ENCODE peak calls at places on chromosomes 5 and 9, in four cellular contexts. U is GM12878, A is K562, X is SK-N-SH. B is an unnamed sample.
A peak's percentile ranks its signal among the peaks of the same experiment; 100 is the strongest.

GRCh38 chr9:127537014-127537413 is 75.1 kb upstream of the STXBP1 start:
- DNase-seq in U (no peak), A (no peak), X (no peak), B (no peak)

GRCh38 chr5:2038337-2039179 is 155.8 kb upstream of the IRX4 start:
- DNase-seq in U (no peak), A (peak; percentile 96), X (peak; percentile 90), B (peak; percentile 45)

GRCh38 chr9:129102791-129103594 is 7.6 kb downstream of the CRAT start:
- DNase-seq in U (no peak), A (peak; percentile 63), X (peak; percentile 72), B (peak; percentile 61)

GRCh38 chr5:11733185-11733839 is 170.9 kb downstream of the CTNND2 start:
- DNase-seq in U (no peak), A (no peak), X (no peak), B (peak; percentile 40)

GRCh38 chr5:178994580-178995340 is at the start of gene GRM6:
- DNase-seq in U (no peak), A (no peak), X (peak; percentile 61), B (no peak)

GRCh38 chr9:27276182-27277030 is 20.5 kb downstream of the EQTN start:
- DNase-seq in U (no peak), A (peak; percentile 12), X (peak; percentile 60), B (peak; percentile 45)

GRCh38 chr5:34652916-34653315 is 3.2 kb upstream of the RAI14 start:
- DNase-seq in U (no peak), A (no peak), X (no peak), B (no peak)

GRCh38 chr9:129459550-129460322 is 161.2 kb downstream of the C9orf50 start:
- DNase-seq in U (no peak), A (no peak), X (no peak), B (no peak)

GRCh38 chr5:65721050-65721774 is 697 bp downstream of the SGTB start:
- DNase-seq in U (no peak), A (peak; percentile 15), X (peak; percentile 72), B (peak; percentile 66)

GRCh38 chr9:91192379-91192775 is 169.3 kb downstream of the AUH start:
- DNase-seq in U (no peak), A (no peak), X (no peak), B (peak; percentile 30)

GRCh38 chr5:172488221-172488620 is 33.9 kb upstream of the SH3PXD2B start:
- DNase-seq in U (no peak), A (peak; percentile 18), X (no peak), B (no peak)

GRCh38 chr9:34380511-34381315 is 4.0 kb upstream of the MYORG start:
- DNase-seq in U (no peak), A (peak; percentile 93), X (peak; percentile 94), B (peak; percentile 66)

DNA sequence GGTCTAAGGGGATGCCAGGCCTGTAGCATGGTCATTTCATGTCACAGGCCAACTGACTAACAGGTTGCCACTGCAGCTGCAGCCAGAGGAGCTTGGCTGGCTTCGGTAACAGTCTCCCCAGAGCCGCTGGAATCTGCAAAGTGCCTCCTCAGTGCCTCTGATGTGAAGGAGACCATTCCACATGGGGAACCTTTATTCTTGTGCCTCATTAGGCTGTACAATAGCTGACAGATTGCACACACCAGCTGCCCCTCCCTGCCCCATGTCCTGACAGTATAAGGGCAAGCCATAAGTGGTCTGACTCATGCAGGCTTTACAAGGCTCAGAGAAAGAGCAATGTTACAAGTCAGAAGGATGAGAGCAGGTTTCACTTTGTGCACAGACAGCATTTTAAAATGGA is 468.0 kb downstream of the TMEM232 start:
- DNase-seq in U (no peak), A (no peak), X (no peak), B (no peak)
- TF ChIP-seq NFIC in U (no peak), A (no peak), X (no peak), B (no peak)

GRCh38 chr5:156505101-156505500 is 178.1 kb downstream of the SGCD start:
- DNase-seq in U (no peak), A (no peak), X (no peak), B (no peak)
- TF ChIP-seq NFIC in U (no peak), A (no peak), X (no peak), B (no peak)

GRCh38 chr9:79877943-79878612 is 306.3 kb downstream of the TLE4 start:
- DNase-seq in U (no peak), A (no peak), X (no peak), B (no peak)

GRCh38 chr9:79885093-79885857 is 313.5 kb downstream of the TLE4 start:
- DNase-seq in U (no peak), A (no peak), X (no peak), B (no peak)

GRCh38 chr9:79880626-79881025 is 308.9 kb downstream of the TLE4 start:
- DNase-seq in U (no peak), A (no peak), X (no peak), B (no peak)

DNA sequence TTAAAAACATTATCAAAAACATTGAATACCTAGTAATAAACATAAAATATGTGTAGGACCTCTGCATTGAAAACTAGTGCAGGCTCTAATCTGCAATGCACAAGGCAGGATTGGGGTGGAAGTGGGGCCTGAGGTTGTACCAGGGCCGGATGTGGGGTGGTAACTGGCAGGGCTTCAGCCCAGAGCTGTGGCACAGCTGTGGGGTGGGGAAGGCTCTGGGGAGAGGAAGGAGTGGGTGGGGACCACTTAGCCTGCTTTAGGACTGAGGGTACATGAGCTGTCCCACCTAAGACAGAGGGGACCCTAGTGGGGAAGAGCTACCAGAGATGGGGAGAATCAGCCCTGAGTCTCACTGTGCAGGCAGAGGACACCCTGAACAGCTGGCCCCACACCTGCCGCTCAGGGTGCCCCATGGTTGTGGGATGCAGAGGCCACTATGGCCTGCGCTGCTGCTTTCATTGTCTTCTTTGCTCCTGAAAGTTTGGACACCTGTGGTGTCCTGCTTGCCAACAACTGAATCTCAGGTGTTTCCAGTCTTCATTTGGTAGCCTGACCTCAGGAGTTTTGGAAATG is 311.4 kb downstream of the TLE4 start:
- DNase-seq in U (no peak), A (no peak), X (no peak), B (no peak)
- TF ChIP-seq NFIC in U (no peak), A (no peak), X (no peak), B (no peak)

DNA sequence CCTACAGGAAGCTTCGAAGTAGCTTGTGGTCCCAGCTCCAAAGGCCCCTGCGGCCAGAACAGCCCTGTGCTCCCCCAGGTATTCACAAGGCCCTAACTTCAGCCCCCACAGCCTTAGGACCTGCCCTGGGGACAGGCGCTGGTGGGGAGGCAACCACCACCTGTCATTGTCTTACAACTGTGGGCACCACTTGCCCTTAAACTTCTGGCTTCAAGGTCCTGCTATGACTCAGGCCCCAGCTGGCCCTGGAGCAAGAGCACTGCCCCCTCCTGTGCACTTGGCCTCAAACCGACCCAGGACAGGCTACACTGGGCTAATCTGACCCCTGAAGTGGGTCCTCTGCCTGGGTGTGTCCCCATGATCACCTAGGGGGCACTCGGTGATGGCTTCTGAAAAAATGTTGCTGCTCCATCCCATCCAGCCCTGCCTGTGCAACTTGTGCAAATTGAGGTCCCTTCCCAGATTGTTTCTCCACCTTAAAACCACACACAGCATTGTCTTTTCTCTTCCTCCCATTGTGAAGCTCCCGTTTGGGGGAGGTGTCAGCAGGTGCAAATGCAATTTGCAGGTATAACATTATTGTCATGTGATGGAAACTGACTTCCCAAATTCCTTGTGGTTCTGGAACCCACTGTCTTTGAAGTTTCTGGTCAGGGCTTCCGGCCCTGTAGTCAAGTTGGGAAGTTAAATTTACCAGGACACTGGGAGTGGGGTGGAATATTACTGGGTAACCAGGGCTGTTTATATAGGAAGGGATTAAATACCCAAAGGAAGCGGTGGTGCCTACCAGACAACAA is 1.1 kb upstream of the PROB1 start:
- DNase-seq in U (no peak), A (no peak), X (no peak), B (no peak)
- TF ChIP-seq NFIC in U (no peak), A (no peak), X (no peak), B (no peak)

GRCh38 chr9:14277761-14278160 is 36.2 kb downstream of the NFIB start:
- DNase-seq in U (no peak), A (no peak), X (no peak), B (no peak)

GRCh38 chr9:14279671-14280070 is 34.3 kb downstream of the NFIB start:
- DNase-seq in U (no peak), A (no peak), X (no peak), B (no peak)

GRCh38 chr9:14278291-14278721 is 35.6 kb downstream of the NFIB start:
- DNase-seq in U (no peak), A (no peak), X (no peak), B (peak; percentile 5)

GRCh38 chr9:14275331-14275730 is 38.6 kb downstream of the NFIB start:
- DNase-seq in U (no peak), A (no peak), X (no peak), B (no peak)

GRCh38 chr9:14277202-14277601 is 36.7 kb downstream of the NFIB start:
- DNase-seq in U (no peak), A (no peak), X (no peak), B (no peak)
- TF ChIP-seq NFIC in U (no peak), A (peak; percentile 28), X (peak; percentile 86), B (no peak)

GRCh38 chr9:3733039-3733408 is 207.2 kb upstream of the RFX3 start:
- DNase-seq in U (peak; percentile 9), A (no peak), X (peak; percentile 7), B (no peak)

GRCh38 chr9:3736186-3736585 is 210.4 kb upstream of the RFX3 start:
- DNase-seq in U (no peak), A (no peak), X (no peak), B (no peak)

GRCh38 chr9:3735251-3735650 is 209.4 kb upstream of the RFX3 start:
- DNase-seq in U (no peak), A (no peak), X (no peak), B (no peak)

GRCh38 chr9:3730527-3730926 is 204.7 kb upstream of the RFX3 start:
- DNase-seq in U (peak; percentile 26), A (no peak), X (no peak), B (no peak)

DNA sequence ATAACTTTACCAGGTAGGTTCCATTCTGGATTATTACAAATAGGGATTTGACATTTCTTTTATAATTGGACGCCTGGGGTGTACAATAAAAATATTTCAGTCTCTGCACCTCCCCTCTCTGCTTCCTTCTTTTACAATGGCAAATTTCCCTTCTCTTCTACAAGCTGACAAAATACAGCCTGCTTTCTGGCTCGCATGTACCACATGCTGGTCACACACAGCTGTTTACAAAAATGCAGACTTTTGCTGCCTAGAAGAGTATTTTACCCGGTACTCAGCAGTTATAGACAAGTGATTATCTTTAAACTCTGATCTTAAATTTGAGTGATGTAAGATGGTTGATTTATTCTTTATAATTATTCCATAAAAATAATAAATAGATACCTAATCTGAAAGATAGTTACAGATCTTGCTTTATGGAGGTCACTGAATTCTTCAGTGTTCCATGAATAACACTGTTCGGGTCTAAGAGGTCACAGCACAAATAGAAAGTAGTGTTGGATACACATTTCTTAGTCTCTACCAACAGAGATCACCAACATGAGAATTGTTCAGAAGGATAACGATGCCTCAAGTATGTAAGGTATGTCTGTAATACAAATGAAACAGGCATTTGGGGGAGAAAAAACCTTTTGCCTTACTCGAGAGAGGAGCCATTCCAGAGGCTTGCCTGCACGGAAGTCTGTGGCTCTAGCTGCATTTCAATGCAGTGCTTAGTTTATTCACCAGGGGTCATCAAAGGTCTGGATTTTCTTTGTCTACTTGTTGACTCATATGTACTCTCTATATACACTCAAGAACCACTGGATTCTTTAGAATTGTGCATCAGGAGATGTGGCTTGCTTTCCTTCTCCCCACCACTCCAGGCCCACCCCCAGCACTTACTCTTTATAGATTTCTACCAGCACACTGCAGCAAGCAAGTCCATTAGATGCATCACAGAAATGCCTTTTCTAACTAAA is 206.6 kb upstream of the RFX3 start:
- DNase-seq in U (peak; percentile 64), A (peak; percentile 23), X (peak; percentile 77), B (peak; percentile 70)
- TF ChIP-seq NFIC in U (no peak), A (no peak), X (no peak), B (no peak)

GRCh38 chr5:77101298-77101697 is 14.2 kb upstream of the ZBED3 start:
- DNase-seq in U (no peak), A (no peak), X (no peak), B (no peak)
- TF ChIP-seq NFIC in U (no peak), A (no peak), X (no peak), B (no peak)

GRCh38 chr9:5630038-5630507 is 1.2 kb downstream of the RIC1 start:
- DNase-seq in U (no peak), A (no peak), X (peak; percentile 42), B (peak; percentile 16)
- TF ChIP-seq NFIC in U (no peak), A (no peak), X (no peak), B (no peak)

B was measured in HepG2.